ENCODE peak calls at places on chromosomes 13 and 19, in nine cellular contexts. Y is ovary; Z is GM23248; M is tibial artery; D is left ventricle myocardium inferior; S is tibial nerve; J is SJCRH30; I is upper lobe of right lung; V is CD8-positive, alpha-beta memory T cell. X is an unnamed sample. For H3K27me3 and H3K36me3, the result is how much of the 10 kb centered on the place peaks cover.

GRCh38 chr13:113029487-113030258 is 60.7 kb downstream of the MCF2L start:
- DNase-seq in Y (peak), D (no peak), S (no peak), Z (peak), J (peak), V (peak), I (no peak), M (no peak), X (no peak)

GRCh38 chr19:29667390-29667783 is 2.1 kb downstream of the PLEKHF1 start:
- DNase-seq in Y (no peak), S (no peak), V (no peak), D (no peak), Z (no peak), J (no peak), M (peak), I (peak), X (no peak)

GRCh38 chr13:113209880-113210421 is 538 bp downstream of the CUL4A start:
- DNase-seq in J (peak), M (peak), D (peak), Y (peak), I (peak), Z (peak), V (peak), S (no peak), X (peak)

GRCh38 chr19:38004505-38005223 is 97.7 kb downstream of the SIPA1L3 start:
- DNase-seq in Y (peak), S (peak), Z (peak), M (peak), J (peak), V (no peak), D (peak), I (peak), X (peak)

GRCh38 chr13:27442071-27442647 is 8.2 kb downstream of the MTIF3 start:
- DNase-seq in V (no peak), M (no peak), I (no peak), Y (no peak), S (no peak), J (no peak), Z (no peak), D (no peak), X (no peak)

GRCh38 chr13:76725211-76725610 is 161.0 kb downstream of the KCTD12 start:
- DNase-seq in V (no peak), M (no peak), Y (no peak), Z (peak), S (no peak), I (no peak), J (no peak), D (no peak), X (no peak)

GRCh38 chr13:20297181-20297580 is 65.1 kb upstream of the GJB6 start:
- DNase-seq in S (no peak), M (no peak), I (no peak), V (no peak), Y (no peak), J (no peak), D (no peak), Z (no peak), X (peak)

GRCh38 chr13:38262211-38262610 is 87.4 kb upstream of the UFM1 start:
- DNase-seq in J (no peak), S (no peak), M (no peak), Y (no peak), V (no peak), Z (peak), D (no peak), I (no peak), X (no peak)

GRCh38 chr13:44106231-44107152 is 226.8 kb downstream of the LACC1 start:
- DNase-seq in S (peak), I (no peak), D (no peak), Y (no peak), M (no peak), V (no peak), Z (no peak), J (no peak), X (no peak)

GRCh38 chr19:55461974-55462628 is 659 bp upstream of the ISOC2 start:
- DNase-seq in Z (peak), V (no peak), Y (no peak), I (no peak), J (no peak), S (no peak), D (no peak), M (no peak), X (peak)

GRCh38 chr19:10005632-10006334 is 4.5 kb downstream of the COL5A3 start:
- DNase-seq in J (no peak), D (no peak), V (no peak), S (no peak), M (no peak), I (no peak), Y (no peak), Z (no peak), X (no peak)
- H3K27me3 ChIP-seq in J (under half), D (half or more), V (under half), S (under half), M (under half), I (under half), Y (under half), Z (under half), X (under half)

DNA sequence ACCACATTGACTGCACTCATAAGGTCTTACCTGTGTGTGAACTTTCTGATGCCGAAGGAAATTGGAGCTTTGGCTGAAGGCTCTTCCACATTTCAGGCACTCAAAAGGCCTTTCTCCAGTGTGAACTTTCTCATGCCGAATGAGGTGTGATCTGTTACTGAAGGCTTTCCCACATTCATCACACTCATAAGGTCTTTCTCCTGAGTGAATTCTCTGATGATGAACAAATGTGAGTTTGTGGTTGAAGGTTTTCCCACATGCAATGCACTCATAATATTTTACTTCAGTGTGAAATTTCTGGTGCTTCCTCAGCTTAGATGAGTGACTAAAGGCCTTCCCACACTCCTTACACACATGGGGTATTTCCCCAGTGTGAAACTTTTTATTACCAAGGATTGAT is 5.7 kb downstream of the ZNF132 start:
- DNase-seq in J (no peak), V (no peak), Y (no peak), M (no peak), I (no peak), Z (peak), D (no peak), S (no peak), X (no peak)
- H3K36me3 ChIP-seq in J (under half), V (under half), Y (under half), M (half or more), I (under half), Z (half or more), D (half or more), S (half or more), X (under half)

GRCh38 chr19:3882041-3882384 is 1.5 kb downstream of the ATCAY start:
- DNase-seq in J (no peak), D (no peak), M (no peak), S (no peak), Y (no peak), I (no peak), Z (no peak), V (no peak), X (no peak)
- H3K4me3 ChIP-seq in J (no peak), D (no peak), M (no peak), S (no peak), Y (no peak), I (no peak), Z (no peak), V (no peak), X (no peak)

DNA sequence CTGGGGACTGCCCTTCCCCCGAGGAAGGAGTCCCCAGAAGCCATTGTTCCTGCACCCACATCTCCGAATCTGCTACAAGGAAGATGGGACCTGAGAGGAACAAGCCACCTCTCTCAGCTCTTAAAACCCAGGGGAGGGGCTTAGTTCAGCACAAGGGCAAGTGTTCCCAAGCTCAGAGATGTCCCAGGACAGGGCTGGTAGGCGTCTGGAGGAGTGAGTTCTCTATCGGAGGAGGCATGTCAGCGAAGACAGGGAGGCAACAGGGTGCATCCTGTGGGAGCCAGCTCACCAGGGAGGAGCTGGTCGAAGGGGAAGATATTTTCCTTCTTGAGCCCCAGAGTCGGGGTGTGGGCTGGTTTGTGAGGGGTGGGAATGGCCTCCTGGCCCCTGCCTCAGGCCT is 54.8 kb downstream of the CELF5 start:
- DNase-seq in I (no peak), Z (no peak), V (no peak), J (no peak), Y (no peak), S (no peak), D (no peak), M (no peak), X (no peak)
- H3K27me3 ChIP-seq in I (half or more), Z (under half), V (under half), J (under half), Y (under half), S (under half), D (half or more), M (under half), X (under half)

X was measured in bronchial epithelial cell.